ENCODE peak calls at places on chromosome 14, in six cellular contexts. One of them, this sample, is unnamed.

GRCh38 chr14:102055181-102055901 is 31.5 kb downstream of the HSP90AA1 start:
- DNase-seq in HCT116: no peak
- DNase-seq in GM23338: peak; percentile 71
- DNase-seq in GM23248: peak; percentile 80
- DNase-seq in PC-3: no peak
- DNase-seq in MM.1S: no peak
- DNase-seq in this sample: peak; percentile 43

GRCh38 chr14:92649066-92649465 is 99.4 kb downstream of the LGMN start:
- DNase-seq in PC-3: no peak
- DNase-seq in MM.1S: no peak
- DNase-seq in GM23338: no peak
- DNase-seq in HCT116: no peak
- DNase-seq in GM23248: no peak
- DNase-seq in this sample: no peak

GRCh38 chr14:54083549-54084239 is 127.1 kb upstream of the BMP4 start:
- DNase-seq in HCT116: no peak
- DNase-seq in GM23248: no peak
- DNase-seq in MM.1S: no peak
- DNase-seq in PC-3: peak; percentile 57
- DNase-seq in GM23338: no peak
- DNase-seq in this sample: no peak

GRCh38 chr14:32300146-32300545 is 29.0 kb upstream of the AKAP6 start:
- DNase-seq in MM.1S: no peak
- DNase-seq in PC-3: no peak
- DNase-seq in GM23338: no peak
- DNase-seq in GM23248: no peak
- DNase-seq in HCT116: no peak
- DNase-seq in this sample: no peak

GRCh38 chr14:91059576-91060471 is 617 bp downstream of the RPS6KA5 start:
- DNase-seq in GM23338: peak; percentile 66
- DNase-seq in GM23248: peak; percentile 75
- DNase-seq in MM.1S: peak; percentile 37
- DNase-seq in HCT116: no peak
- DNase-seq in PC-3: peak; percentile 57
- DNase-seq in this sample: peak; percentile 82

GRCh38 chr14:99820702-99821331 is 27.6 kb downstream of the EML1 start:
- DNase-seq in PC-3: no peak
- DNase-seq in MM.1S: no peak
- DNase-seq in HCT116: no peak
- DNase-seq in GM23338: no peak
- DNase-seq in GM23248: no peak
- DNase-seq in this sample: no peak

GRCh38 chr14:51004801-51005526 is 60.7 kb upstream of the PYGL start:
- DNase-seq in GM23338: no peak
- DNase-seq in GM23248: peak; percentile 69
- DNase-seq in MM.1S: no peak
- DNase-seq in HCT116: no peak
- DNase-seq in PC-3: peak; percentile 88
- DNase-seq in this sample: peak; percentile 47

GRCh38 chr14:72523397-72524157 is 370.3 kb downstream of the DPF3 start:
- DNase-seq in GM23248: peak; percentile 46
- DNase-seq in GM23338: no peak
- DNase-seq in HCT116: no peak
- DNase-seq in PC-3: no peak
- DNase-seq in MM.1S: no peak
- DNase-seq in this sample: no peak

GRCh38 chr14:89504602-89505320 is 87.7 kb upstream of the FOXN3 start:
- DNase-seq in HCT116: no peak
- DNase-seq in GM23338: no peak
- DNase-seq in MM.1S: no peak
- DNase-seq in GM23248: peak; percentile 86
- DNase-seq in PC-3: peak; percentile 35
- DNase-seq in this sample: no peak

GRCh38 chr14:100773331-100774163 is 46.9 kb downstream of the DLK1 start:
- DNase-seq in HCT116: no peak
- DNase-seq in PC-3: no peak
- DNase-seq in MM.1S: no peak
- DNase-seq in GM23248: no peak
- DNase-seq in GM23338: no peak
- DNase-seq in this sample: no peak

GRCh38 chr14:74594021-74594420 is 18.0 kb downstream of the LTBP2 start:
- DNase-seq in MM.1S: no peak
- DNase-seq in HCT116: no peak
- DNase-seq in GM23248: no peak
- DNase-seq in GM23338: no peak
- DNase-seq in PC-3: no peak
- DNase-seq in this sample: no peak

GRCh38 chr14:74599201-74599809 is 12.7 kb downstream of the LTBP2 start:
- DNase-seq in GM23338: no peak
- DNase-seq in PC-3: no peak
- DNase-seq in HCT116: no peak
- DNase-seq in MM.1S: no peak
- DNase-seq in GM23248: peak; percentile 46
- DNase-seq in this sample: peak; percentile 58

GRCh38 chr14:74599946-74600345 is 12.1 kb downstream of the LTBP2 start:
- DNase-seq in GM23338: no peak
- DNase-seq in MM.1S: no peak
- DNase-seq in GM23248: no peak
- DNase-seq in HCT116: no peak
- DNase-seq in PC-3: no peak
- DNase-seq in this sample: no peak

GRCh38 chr14:74595006-74595735 is 16.9 kb downstream of the LTBP2 start:
- DNase-seq in MM.1S: no peak
- DNase-seq in GM23248: peak; percentile 77
- DNase-seq in GM23338: no peak
- DNase-seq in HCT116: no peak
- DNase-seq in PC-3: no peak
- DNase-seq in this sample: no peak

DNA sequence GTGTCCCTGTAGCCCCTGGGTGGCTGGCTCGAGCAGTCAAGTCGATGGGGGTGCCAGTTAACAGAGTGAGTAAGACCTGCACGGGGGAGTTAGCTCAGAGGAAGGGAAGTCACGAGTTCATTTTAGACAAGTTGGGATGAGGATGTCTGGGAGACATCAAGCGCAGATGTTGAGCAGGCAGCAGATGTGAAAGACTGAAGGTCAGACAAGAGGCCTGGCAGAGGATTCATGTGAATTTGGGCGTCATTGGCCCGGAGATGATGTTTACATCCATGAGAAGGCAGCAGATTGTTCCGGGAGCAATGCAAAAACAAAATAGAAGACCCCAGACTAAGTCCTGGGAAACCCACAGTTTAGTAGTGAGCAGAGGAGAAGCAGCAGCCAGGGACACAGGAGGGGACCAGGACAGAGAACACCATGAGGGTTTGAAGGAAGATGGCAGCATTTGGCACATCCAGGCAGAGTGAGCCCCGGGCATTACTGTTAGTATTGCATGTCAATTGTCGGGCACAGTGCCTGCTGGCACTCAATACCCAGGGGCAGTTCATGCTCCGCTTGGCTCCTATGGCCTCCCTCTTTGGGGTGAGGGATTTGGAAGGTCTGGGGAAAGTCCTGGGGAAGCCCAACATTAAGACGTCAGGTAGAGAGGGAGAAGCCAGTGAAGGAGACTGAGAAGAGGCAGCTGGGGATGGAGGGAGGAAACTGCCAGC is 15.1 kb downstream of the LTBP2 start:
- DNase-seq in GM23338: no peak
- DNase-seq in PC-3: no peak
- DNase-seq in HCT116: no peak
- DNase-seq in MM.1S: no peak
- DNase-seq in GM23248: peak; percentile 89
- DNase-seq in this sample: no peak
- TF ChIP-seq EZH2phosphoT487 in GM23338: no peak
- TF ChIP-seq EZH2phosphoT487 in PC-3: no peak
- TF ChIP-seq EZH2phosphoT487 in HCT116: no peak
- TF ChIP-seq EZH2phosphoT487 in MM.1S: no peak
- TF ChIP-seq EZH2phosphoT487 in GM23248: no peak
- TF ChIP-seq EZH2phosphoT487 in this sample: no peak

DNA sequence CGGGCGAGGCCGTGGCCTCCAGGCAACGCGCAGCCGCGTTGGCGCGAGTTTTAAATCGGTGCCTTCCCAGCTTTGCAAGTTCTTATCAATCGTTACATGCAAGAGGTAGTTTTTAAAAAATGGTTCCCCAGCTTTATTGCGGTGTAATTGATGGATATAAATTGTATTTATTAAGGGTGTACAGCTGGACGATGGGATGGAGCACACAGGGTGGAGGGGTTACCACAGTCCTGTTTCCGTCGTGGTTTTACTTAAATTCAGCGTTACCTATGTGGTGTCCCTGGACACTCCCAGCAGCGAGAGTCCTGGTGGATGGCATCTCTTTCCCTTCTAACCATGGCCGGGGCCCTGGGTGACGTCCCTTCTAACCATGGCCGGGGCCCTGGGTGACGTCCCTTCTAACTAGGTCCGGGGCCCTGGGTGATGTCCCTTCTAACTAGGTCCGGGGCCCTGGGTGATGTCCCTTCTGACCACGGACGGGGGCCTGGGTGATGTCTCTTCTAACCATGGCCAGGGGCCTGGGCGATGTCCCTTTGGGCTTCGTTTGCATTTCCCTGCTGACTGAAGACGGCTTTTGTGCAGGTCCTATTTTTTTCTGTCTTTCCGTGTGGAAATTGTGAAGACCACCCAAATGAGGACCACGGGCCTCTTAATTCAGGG is 97.9 kb downstream of the TNFAIP2 start:
- DNase-seq in MM.1S: no peak
- DNase-seq in GM23338: no peak
- DNase-seq in GM23248: no peak
- DNase-seq in HCT116: no peak
- DNase-seq in PC-3: no peak
- DNase-seq in this sample: no peak
- TF ChIP-seq EZH2 in MM.1S: no peak
- TF ChIP-seq EZH2 in GM23338: peak; percentile 65
- TF ChIP-seq EZH2 in GM23248: no peak
- TF ChIP-seq EZH2 in HCT116: no peak
- TF ChIP-seq EZH2 in PC-3: no peak
- TF ChIP-seq EZH2 in this sample: no peak

GRCh38 chr14:105107781-105108515 is 42.7 kb upstream of the GPR132 start:
- DNase-seq in HCT116: no peak
- DNase-seq in PC-3: no peak
- DNase-seq in GM23338: no peak
- DNase-seq in GM23248: no peak
- DNase-seq in MM.1S: no peak
- DNase-seq in this sample: no peak

GRCh38 chr14:105107351-105107750 is 42.1 kb upstream of the GPR132 start:
- DNase-seq in HCT116: no peak
- DNase-seq in PC-3: no peak
- DNase-seq in GM23248: no peak
- DNase-seq in GM23338: no peak
- DNase-seq in MM.1S: no peak
- DNase-seq in this sample: no peak

GRCh38 chr14:105102893-105103292 is 37.7 kb upstream of the GPR132 start:
- DNase-seq in HCT116: no peak
- DNase-seq in GM23248: no peak
- DNase-seq in MM.1S: no peak
- DNase-seq in GM23338: no peak
- DNase-seq in PC-3: no peak
- DNase-seq in this sample: no peak

GRCh38 chr14:105105158-105105557 is 39.9 kb upstream of the GPR132 start:
- DNase-seq in MM.1S: no peak
- DNase-seq in PC-3: no peak
- DNase-seq in GM23248: no peak
- DNase-seq in HCT116: no peak
- DNase-seq in GM23338: no peak
- DNase-seq in this sample: no peak

DNA sequence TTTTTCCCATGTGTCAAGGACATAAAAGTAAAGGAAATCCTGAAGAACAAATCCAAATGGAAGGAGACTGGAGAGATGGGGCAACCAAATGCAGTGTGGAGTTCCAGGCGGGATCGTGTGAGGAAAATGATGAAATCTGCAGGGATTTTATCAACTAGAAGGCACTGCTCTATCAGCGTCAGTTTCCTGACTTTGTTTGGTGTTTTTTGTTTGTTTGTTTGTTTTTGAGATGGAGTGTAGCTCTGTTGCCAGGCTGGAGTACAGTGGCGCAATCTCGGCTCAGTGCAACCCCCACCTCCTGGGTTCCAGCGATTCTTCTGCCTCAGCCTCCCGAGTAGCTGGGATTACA is 43.3 kb upstream of the GPR132 start:
- DNase-seq in MM.1S: no peak
- DNase-seq in PC-3: no peak
- DNase-seq in GM23338: no peak
- DNase-seq in HCT116: no peak
- DNase-seq in GM23248: no peak
- DNase-seq in this sample: no peak
- H2AFZ ChIP-seq in MM.1S: no peak overlapping the region
- H2AFZ ChIP-seq in PC-3: no peak overlapping the region
- H2AFZ ChIP-seq in GM23338: no peak overlapping the region
- H2AFZ ChIP-seq in HCT116: no peak overlapping the region
- H2AFZ ChIP-seq in GM23248: no peak overlapping the region
- H2AFZ ChIP-seq in this sample: no peak overlapping the region

GRCh38 chr14:104696671-104697316 is 7.4 kb downstream of the INF2 start:
- DNase-seq in MM.1S: no peak
- DNase-seq in GM23248: no peak
- DNase-seq in PC-3: no peak
- DNase-seq in HCT116: no peak
- DNase-seq in GM23338: no peak
- DNase-seq in this sample: no peak

GRCh38 chr14:104695660-104696000 is 6.2 kb downstream of the INF2 start:
- DNase-seq in GM23248: no peak
- DNase-seq in GM23338: no peak
- DNase-seq in HCT116: no peak
- DNase-seq in PC-3: no peak
- DNase-seq in MM.1S: no peak
- DNase-seq in this sample: no peak

GRCh38 chr14:104693482-104694431 is 4.3 kb downstream of the INF2 start:
- DNase-seq in GM23338: no peak
- DNase-seq in MM.1S: no peak
- DNase-seq in PC-3: no peak
- DNase-seq in GM23248: no peak
- DNase-seq in HCT116: no peak
- DNase-seq in this sample: no peak

GRCh38 chr14:104694475-104694950 is 5.1 kb downstream of the INF2 start:
- DNase-seq in PC-3: no peak
- DNase-seq in HCT116: no peak
- DNase-seq in MM.1S: no peak
- DNase-seq in GM23248: no peak
- DNase-seq in GM23338: no peak
- DNase-seq in this sample: no peak

DNA sequence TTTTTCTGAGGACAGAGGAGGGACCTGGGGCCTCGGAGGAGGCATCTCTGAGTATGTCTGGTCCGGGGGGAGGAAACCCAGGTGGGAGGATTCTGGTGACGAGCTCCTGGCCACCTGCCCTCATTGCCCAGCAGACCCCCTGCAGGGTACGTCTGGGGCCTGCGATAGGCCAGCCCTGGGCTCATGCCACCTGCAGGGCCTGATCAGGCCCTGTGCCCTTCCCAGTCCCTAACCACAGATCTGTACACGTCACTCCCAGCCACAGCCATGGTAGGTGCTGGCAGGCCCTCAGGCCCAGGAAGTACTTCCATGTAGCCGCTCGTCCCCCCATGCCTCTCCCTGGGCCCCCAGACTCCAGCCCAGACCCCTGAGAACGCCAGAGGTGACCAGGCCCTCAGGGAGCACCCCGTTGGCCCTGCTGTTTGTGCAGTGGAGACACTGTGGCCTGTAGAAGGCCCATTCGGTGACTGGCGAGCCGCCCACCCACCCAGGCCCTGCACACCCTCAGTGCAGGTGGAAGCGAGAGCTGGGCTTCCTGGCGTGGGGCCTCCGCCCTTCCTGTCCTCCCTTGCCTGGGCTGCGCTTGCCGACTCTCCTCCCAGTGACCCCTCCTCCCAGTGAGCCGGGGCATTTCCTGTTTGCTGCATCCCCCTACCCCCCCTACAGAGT is 5.7 kb downstream of the INF2 start:
- DNase-seq in MM.1S: no peak
- DNase-seq in GM23338: no peak
- DNase-seq in HCT116: no peak
- DNase-seq in GM23248: no peak
- DNase-seq in PC-3: peak; percentile 52
- DNase-seq in this sample: no peak
- TF ChIP-seq EZH2phosphoT487 in MM.1S: no peak
- TF ChIP-seq EZH2phosphoT487 in GM23338: no peak
- TF ChIP-seq EZH2phosphoT487 in HCT116: no peak
- TF ChIP-seq EZH2phosphoT487 in GM23248: no peak
- TF ChIP-seq EZH2phosphoT487 in PC-3: no peak
- TF ChIP-seq EZH2phosphoT487 in this sample: no peak

This sample was measured in hepatocyte.